ENCODE peak calls at places on chromosomes 13 and 19, in five cellular contexts. L, S, J, G and M are unnamed samples.
A peak's percentile ranks its signal among the peaks of the same experiment; 100 is the strongest.

GRCh38 chr13:34942732-34943674 is 933 bp downstream of the NBEA start:
- DNase-seq in L (peak; percentile 21), J (no peak), G (no peak), S (peak; percentile 84), M (peak; percentile 5)

GRCh38 chr19:9953802-9954542 is 17.7 kb upstream of the OLFM2 start:
- DNase-seq in G (no peak), L (no peak), S (no peak), J (no peak), M (no peak)

GRCh38 chr19:5974721-5975387 is 3.1 kb downstream of the RANBP3 start:
- DNase-seq in G (no peak), L (no peak), J (no peak), S (no peak), M (no peak)

GRCh38 chr13:40509876-40510275 is 156.6 kb downstream of the FOXO1 start:
- DNase-seq in G (no peak), L (no peak), S (no peak), J (no peak), M (no peak)

GRCh38 chr19:49869009-49869483 is 1.7 kb upstream of the PNKP start:
- DNase-seq in S (no peak), J (no peak), G (no peak), L (no peak), M (no peak)

GRCh38 chr19:15869873-15870272 is 28.0 kb downstream of the CYP4F2 start:
- DNase-seq in G (no peak), S (no peak), L (no peak), J (no peak), M (no peak)

GRCh38 chr19:50376166-50377050 is at the start of gene NR1H2:
- DNase-seq in G (peak; percentile 93), J (peak; percentile 93), S (peak; percentile 98), L (peak; percentile 96), M (peak; percentile 87)

GRCh38 chr13:67643656-67644055 is 413.5 kb upstream of the PCDH9 start:
- DNase-seq in S (peak; percentile 50), L (no peak), J (no peak), G (no peak), M (no peak)

DNA sequence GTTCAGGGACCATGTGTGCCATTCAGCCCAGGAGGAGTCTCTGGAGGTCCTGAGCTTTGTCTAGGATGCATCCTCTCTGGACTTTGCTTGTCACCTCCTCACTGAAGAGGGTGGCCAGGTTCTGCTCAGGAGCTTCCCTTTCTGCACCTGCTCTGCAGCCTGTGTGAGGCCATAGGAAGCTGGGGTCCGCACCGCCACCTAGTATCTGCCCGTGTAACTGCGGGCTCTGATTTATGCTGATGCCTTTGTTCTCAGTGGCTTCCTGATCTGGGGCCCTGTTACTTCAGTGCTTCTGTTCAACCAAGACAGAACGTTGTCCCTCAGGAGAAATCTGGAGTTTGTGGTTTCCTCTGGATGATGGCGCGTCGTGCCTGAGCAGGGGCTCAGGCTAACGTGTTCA is 15.5 kb downstream of the ZNF610 start:
- DNase-seq in G (no peak), S (peak; percentile 64), L (no peak), J (no peak), M (peak; percentile 10)
- TF ChIP-seq CTCF in G (no peak), S (peak; percentile 55), L (no peak), J (no peak), M (peak; percentile 36)

DNA sequence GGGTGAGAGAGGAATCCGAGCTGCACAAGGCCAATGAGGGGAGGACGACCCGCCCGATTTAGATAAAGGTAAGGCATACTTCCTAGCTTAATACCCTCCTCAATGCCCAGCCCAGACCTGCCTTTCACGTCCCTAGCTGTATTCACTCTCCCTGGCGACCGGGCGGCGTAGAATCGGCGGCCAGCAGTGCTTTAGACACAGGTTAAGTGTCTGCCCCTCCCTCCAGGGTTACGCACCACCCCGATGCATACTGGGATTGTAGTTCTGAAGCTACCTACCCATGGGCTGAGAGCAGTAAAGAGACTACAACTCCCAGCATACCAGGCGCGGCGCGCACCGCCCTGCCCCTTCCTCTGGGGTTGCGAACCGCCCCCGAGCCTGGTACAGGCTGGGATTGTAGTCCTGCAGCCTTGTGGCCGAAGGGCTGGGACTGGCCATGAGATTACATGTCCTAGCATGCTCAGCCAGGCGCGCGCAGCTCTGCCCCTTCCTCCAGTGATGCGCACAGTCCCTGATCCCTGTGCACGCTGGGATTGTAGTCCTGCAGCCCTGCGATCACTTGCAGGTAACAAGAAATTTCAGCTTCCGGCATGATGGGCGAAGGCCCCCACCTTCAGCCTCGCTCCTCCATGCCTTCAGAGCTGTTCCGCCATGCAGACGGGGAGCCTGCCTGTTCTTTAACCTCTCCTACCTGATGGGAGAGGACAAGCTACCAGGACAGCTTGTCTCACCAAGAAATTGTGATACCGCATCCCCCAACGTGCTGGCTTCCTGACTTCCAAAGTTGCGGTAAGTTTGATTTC is 43.5 kb upstream of the ZNF14 start:
- DNase-seq in S (peak; percentile 99), G (peak; percentile 97), J (peak; percentile 94), L (peak; percentile 98), M (peak; percentile 94)
- TF ChIP-seq CTCF in S (no peak), G (no peak), J (no peak), L (no peak), M (no peak)

GRCh38 chr19:12195501-12195860 is 32.6 kb downstream of the ZNF136 start:
- DNase-seq in J (no peak), G (no peak), S (no peak), L (no peak), M (no peak)
- TF ChIP-seq CTCF in J (no peak), G (no peak), S (no peak), L (no peak), M (no peak)

DNA sequence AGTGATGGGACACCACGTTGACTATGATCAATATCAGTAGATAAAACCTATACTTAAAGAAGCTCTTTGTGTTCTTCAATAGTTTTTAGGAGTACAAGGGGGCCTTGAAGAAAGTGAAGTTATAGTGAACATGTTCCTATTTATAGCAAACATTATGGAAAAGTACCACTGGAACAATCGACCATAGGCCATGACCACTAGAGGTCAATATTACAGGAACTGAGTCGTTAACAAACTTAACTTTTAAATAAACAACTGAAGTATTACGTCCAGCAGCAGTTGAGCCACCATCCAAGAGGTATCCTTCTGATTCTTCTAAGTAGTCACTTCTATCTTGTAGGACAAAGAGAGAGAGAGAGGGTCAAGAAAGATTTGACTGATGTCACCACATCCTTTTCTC is 391.0 kb upstream of the SLITRK5 start:
- DNase-seq in S (no peak), L (no peak), G (no peak), J (no peak), M (no peak)
- TF ChIP-seq CTCF in S (peak; percentile 35), L (no peak), G (no peak), J (no peak), M (peak; percentile 14)

GRCh38 chr13:48730971-48731658 is 77.4 kb downstream of the CYSLTR2 start:
- DNase-seq in G (no peak), S (peak; percentile 9), L (no peak), J (no peak), M (no peak)
- TF ChIP-seq CTCF in G (no peak), S (no peak), L (no peak), J (no peak), M (no peak)

GRCh38 chr13:110705826-110706569 is at the start of gene CARS2:
- DNase-seq in G (peak; percentile 98), J (peak; percentile 64), S (peak; percentile 97), L (peak; percentile 94), M (peak; percentile 90)
- TF ChIP-seq CTCF in G (no peak), J (no peak), S (no peak), L (no peak), M (no peak)

GRCh38 chr19:2089001-2089711 is 7.0 kb downstream of the MOB3A start:
- DNase-seq in S (no peak), G (no peak), L (no peak), J (no peak), M (no peak)
- TF ChIP-seq CTCF in S (no peak), G (no peak), L (no peak), J (no peak), M (no peak)

GRCh38 chr13:97978661-97979450 is 25.4 kb downstream of the IPO5 start:
- DNase-seq in G (no peak), S (peak; percentile 85), L (no peak), J (no peak), M (no peak)
- TF ChIP-seq CTCF in G (no peak), S (no peak), L (no peak), J (no peak), M (no peak)

GRCh38 chr19:46469541-46470185 is 1.7 kb downstream of the PNMA8A start:
- DNase-seq in J (no peak), G (no peak), L (no peak), S (no peak), M (no peak)

GRCh38 chr19:46471778-46472543 is 598 bp upstream of the PNMA8A start:
- DNase-seq in J (no peak), G (no peak), L (no peak), S (no peak), M (no peak)

GRCh38 chr19:46470376-46470775 is 987 bp downstream of the PNMA8A start:
- DNase-seq in S (no peak), G (no peak), J (no peak), L (no peak), M (no peak)

GRCh38 chr19:46472592-46472991 is 1.2 kb upstream of the PNMA8A start:
- DNase-seq in G (no peak), J (no peak), L (no peak), S (no peak), M (no peak)

GRCh38 chr19:46471116-46471733 is at the start of gene PNMA8A:
- DNase-seq in J (no peak), G (no peak), S (peak; percentile 97), L (peak; percentile 65), M (peak; percentile 82)
- TF ChIP-seq CTCF in J (no peak), G (no peak), S (no peak), L (no peak), M (no peak)